ENCODE peak calls at places on chromosomes 1 and 21, in four cellular contexts. Q is HepG2, P is GM12878, H is K562. B is an unnamed sample.

GRCh38 chr1:31712625-31713024 is 8.8 kb upstream of the COL16A1 start:
- DNase-seq in Q (no peak), H (no peak), P (no peak), B (no peak)

GRCh38 chr1:47875831-47876586 is 121.2 kb downstream of the TRABD2B start:
- DNase-seq in Q (peak; percentile 87), H (no peak), P (peak; percentile 2), B (no peak)

GRCh38 chr1:10678852-10679251 is 117.6 kb downstream of the CASZ1 start:
- DNase-seq in P (no peak), H (no peak), Q (no peak), B (no peak)

GRCh38 chr1:210259496-210259895 is 26.9 kb downstream of the SERTAD4 start:
- DNase-seq in H (no peak), Q (no peak), P (no peak), B (no peak)

GRCh38 chr1:171676823-171677222 is 24.3 kb upstream of the MYOC start:
- DNase-seq in Q (no peak), P (no peak), H (no peak), B (no peak)

GRCh38 chr1:160491017-160491416 is 32.0 kb downstream of the SLAMF6 start:
- DNase-seq in Q (no peak), P (no peak), H (no peak), B (no peak)

GRCh38 chr1:220956861-220957605 is 77.8 kb downstream of the HLX start:
- DNase-seq in P (no peak), H (no peak), Q (no peak), B (no peak)

GRCh38 chr1:204355913-204356312 is 3.8 kb downstream of the PLEKHA6 start:
- DNase-seq in Q (no peak), H (no peak), P (no peak), B (no peak)

GRCh38 chr21:15005391-15005790 is 59.4 kb downstream of the NRIP1 start:
- DNase-seq in H (no peak), P (no peak), Q (no peak), B (no peak)

GRCh38 chr1:42756956-42757891 is 9.6 kb downstream of the P3H1 start:
- DNase-seq in H (peak; percentile 75), P (no peak), Q (peak; percentile 70), B (peak; percentile 69)
- TF ChIP-seq TARDBP in H (no peak), P (no peak), Q (no peak), B (no peak)

GRCh38 chr1:242651817-242652216 is 127.3 kb upstream of the PLD5 start:
- DNase-seq in Q (peak; percentile 4), H (no peak), P (no peak), B (peak; percentile 17)
- TF ChIP-seq BHLHE40 in Q (no peak), H (no peak), P (no peak), B (no peak)

DNA sequence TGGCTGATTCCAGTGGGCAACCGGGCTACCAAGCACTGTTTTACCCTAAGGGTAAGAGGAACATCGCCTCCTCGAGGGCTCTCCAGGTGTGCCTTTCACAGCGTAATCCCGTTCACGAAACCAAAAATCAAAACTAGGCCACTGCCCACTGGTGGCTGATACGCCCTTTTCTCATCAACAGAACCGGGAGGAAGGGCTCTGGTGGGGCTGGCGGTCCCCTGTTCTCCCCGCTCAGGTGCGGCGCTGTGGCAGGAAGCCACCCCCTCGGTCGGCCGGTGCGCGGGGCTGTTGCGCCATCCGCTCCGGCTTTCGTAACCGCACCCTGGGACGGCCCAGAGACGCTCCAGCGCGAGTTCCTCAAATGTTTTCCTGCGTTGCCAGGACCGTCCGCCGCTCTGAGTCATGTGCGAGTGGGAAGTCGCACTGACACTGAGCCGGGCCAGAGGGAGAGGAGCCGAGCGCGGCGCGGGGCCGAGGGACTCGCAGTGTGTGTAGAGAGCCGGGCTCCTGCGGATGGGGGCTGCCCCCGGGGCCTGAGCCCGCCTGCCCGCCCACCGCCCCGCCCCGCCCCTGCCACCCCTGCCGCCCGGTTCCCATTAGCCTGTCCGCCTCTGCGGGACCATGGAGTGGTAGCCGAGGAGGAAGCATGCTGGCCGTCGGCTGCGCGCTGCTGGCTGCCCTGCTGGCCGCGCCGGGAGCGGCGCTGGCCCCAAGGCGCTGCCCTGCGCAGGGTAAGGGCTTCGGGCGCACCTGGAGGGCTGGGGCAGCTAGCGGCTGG is at the start of gene IL6R:
- DNase-seq in P (no peak), Q (peak; percentile 83), H (peak; percentile 68), B (peak; percentile 72)
- TF ChIP-seq TARDBP in P (no peak), Q (peak; percentile 24), H (peak; percentile 64), B (no peak)

GRCh38 chr1:46310321-46310720 is 6.8 kb downstream of the UQCRH start:
- DNase-seq in P (no peak), Q (no peak), H (no peak), B (no peak)
- TF ChIP-seq BHLHE40 in P (no peak), Q (no peak), H (no peak), B (no peak)

GRCh38 chr21:37496972-37497371 is 130.4 kb downstream of the DYRK1A start:
- DNase-seq in P (no peak), H (no peak), Q (no peak), B (no peak)
- TF ChIP-seq TARDBP in P (no peak), H (no peak), Q (no peak), B (no peak)

GRCh38 chr1:53601867-53602266 is 137.1 kb downstream of the GLIS1 start:
- DNase-seq in P (no peak), H (no peak), Q (no peak), B (no peak)
- TF ChIP-seq BHLHE40 in P (no peak), H (no peak), Q (no peak), B (no peak)

GRCh38 chr1:182996816-182997215 is 26.4 kb upstream of the LAMC1 start:
- DNase-seq in H (no peak), Q (no peak), P (no peak), B (no peak)

GRCh38 chr1:182998482-182998881 is 24.7 kb upstream of the LAMC1 start:
- DNase-seq in H (no peak), P (no peak), Q (no peak), B (no peak)

GRCh38 chr1:183000161-183000560 is 23.1 kb upstream of the LAMC1 start:
- DNase-seq in Q (no peak), H (no peak), P (no peak), B (no peak)

GRCh38 chr1:182993746-182994145 is 29.5 kb upstream of the LAMC1 start:
- DNase-seq in Q (no peak), H (no peak), P (no peak), B (no peak)

GRCh38 chr1:182995894-182996293 is 27.3 kb upstream of the LAMC1 start:
- DNase-seq in P (no peak), Q (no peak), H (no peak), B (no peak)
- TF ChIP-seq TARDBP in P (no peak), Q (no peak), H (no peak), B (no peak)

GRCh38 chr1:222165625-222166024 is 382.3 kb downstream of the HHIPL2 start:
- DNase-seq in P (no peak), H (no peak), Q (no peak), B (no peak)

GRCh38 chr1:222163895-222164294 is 384.0 kb downstream of the HHIPL2 start:
- DNase-seq in P (no peak), Q (no peak), H (no peak), B (no peak)

GRCh38 chr1:222168621-222169020 is 379.3 kb downstream of the HHIPL2 start:
- DNase-seq in Q (no peak), H (no peak), P (no peak), B (no peak)

GRCh38 chr1:222167896-222168295 is 380.0 kb downstream of the HHIPL2 start:
- DNase-seq in Q (no peak), P (no peak), H (no peak), B (no peak)

DNA sequence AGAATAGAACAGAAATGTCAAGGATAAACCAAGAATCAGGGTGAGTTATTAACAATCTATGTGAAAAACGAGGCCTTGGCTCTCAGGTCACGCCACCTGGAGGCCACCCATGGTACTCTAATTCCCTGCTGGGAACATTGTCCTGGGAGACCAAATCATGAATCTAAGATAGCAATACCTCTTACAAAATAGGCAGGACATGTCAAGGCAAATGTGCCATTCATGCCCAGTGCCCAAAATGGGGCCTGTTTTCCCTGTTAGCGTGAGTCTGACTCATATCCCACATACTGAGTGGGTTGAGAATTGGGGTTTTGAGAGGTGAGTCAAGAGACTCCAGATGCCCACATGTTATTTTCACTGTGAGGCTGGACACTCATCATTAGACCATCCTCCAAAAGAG is 380.8 kb downstream of the HHIPL2 start:
- DNase-seq in Q (no peak), P (peak; percentile 32), H (peak; percentile 61), B (peak; percentile 45)
- TF ChIP-seq BHLHE40 in Q (no peak), P (no peak), H (no peak), B (no peak)

GRCh38 chr1:84885469-84885868 is 7.5 kb downstream of the LPAR3 start:
- DNase-seq in Q (no peak), P (no peak), H (no peak), B (no peak)

GRCh38 chr1:84889437-84889836 is 3.6 kb downstream of the LPAR3 start:
- DNase-seq in P (no peak), H (no peak), Q (no peak), B (no peak)

GRCh38 chr1:84887261-84887934 is 5.6 kb downstream of the LPAR3 start:
- DNase-seq in H (no peak), Q (no peak), P (no peak), B (no peak)

GRCh38 chr1:84890581-84890980 is 2.4 kb downstream of the LPAR3 start:
- DNase-seq in Q (no peak), P (no peak), H (no peak), B (no peak)

DNA sequence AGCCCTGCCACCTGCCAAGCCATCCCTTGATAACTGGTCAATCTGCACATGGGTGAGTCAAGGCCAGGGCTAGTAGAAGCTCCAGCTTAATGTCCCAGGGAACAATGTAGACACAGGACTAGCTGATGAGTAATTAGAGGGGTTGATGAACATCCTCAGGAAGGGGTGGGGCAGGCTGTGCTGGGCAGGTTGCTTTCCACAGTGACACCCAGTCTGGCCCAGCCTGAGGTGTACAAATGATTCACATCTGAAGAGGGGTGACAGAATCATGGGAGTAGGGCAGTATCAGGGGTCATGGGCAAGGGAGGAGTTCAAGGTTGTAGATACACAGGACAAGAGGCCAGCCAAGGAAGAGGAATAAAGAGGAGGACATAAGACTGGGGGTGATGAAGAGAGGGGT is 4.3 kb downstream of the LPAR3 start:
- DNase-seq in H (no peak), P (no peak), Q (no peak), B (no peak)
- TF ChIP-seq TARDBP in H (no peak), P (no peak), Q (no peak), B (no peak)